ENCODE peak calls at places on chromosomes 2 and 18, in four cellular contexts. L, C, V and M are unnamed samples.

GRCh38 chr2:239354132-239354790 is 46.6 kb downstream of the HDAC4 start:
- DNase-seq in C (no peak), V (no peak), L (no peak), M (no peak)

GRCh38 chr2:119212139-119212800 is 11.4 kb upstream of the STEAP3 start:
- DNase-seq in V (no peak), C (no peak), L (no peak), M (no peak)

GRCh38 chr18:50610349-50610748 is 50.5 kb downstream of the MAPK4 start:
- DNase-seq in L (no peak), V (no peak), C (peak; percentile 11), M (no peak)

GRCh38 chr2:37344453-37345361 is at the start of gene QPCT:
- DNase-seq in C (peak; percentile 15), V (no peak), L (no peak), M (peak; percentile 88)

GRCh38 chr2:96526101-96526591 is 10.4 kb upstream of the ARID5A start:
- DNase-seq in L (no peak), C (no peak), V (no peak), M (no peak)

GRCh38 chr2:196459539-196459938 is 180.0 kb upstream of the CCDC150 start:
- DNase-seq in C (peak; percentile 5), L (no peak), V (no peak), M (no peak)

GRCh38 chr2:239461551-239462515 is 61.0 kb upstream of the HDAC4 start:
- DNase-seq in V (no peak), L (no peak), C (no peak), M (no peak)

GRCh38 chr2:51053213-51053612 is 21.3 kb upstream of the NRXN1 start:
- DNase-seq in L (no peak), C (no peak), V (no peak), M (no peak)

GRCh38 chr2:226050822-226051221 is 651.3 kb downstream of the NYAP2 start:
- DNase-seq in V (no peak), C (no peak), L (no peak), M (no peak)

GRCh38 chr2:8303322-8303832 is 378.5 kb upstream of the ID2 start:
- DNase-seq in V (peak; percentile 95), C (no peak), L (no peak), M (no peak)

GRCh38 chr2:55111570-55112228 is 61.4 kb upstream of the RTN4 start:
- DNase-seq in V (no peak), L (peak; percentile 33), C (peak; percentile 46), M (no peak)

GRCh38 chr2:129199501-129199900 is 780.0 kb upstream of the RAB6C start:
- DNase-seq in C (no peak), L (no peak), V (no peak), M (no peak)

GRCh38 chr2:667332-668000 is 9.7 kb downstream of the TMEM18 start:
- DNase-seq in C (peak; percentile 61), V (no peak), L (no peak), M (peak; percentile 76)

GRCh38 chr2:18790465-18791171 is 201.2 kb upstream of the NT5C1B start:
- DNase-seq in V (no peak), C (no peak), L (no peak), M (no peak)

GRCh38 chr18:41146301-41146700 is 808.7 kb upstream of the PIK3C3 start:
- DNase-seq in V (no peak), C (no peak), L (no peak), M (no peak)

GRCh38 chr18:27685071-27685470 is 491.9 kb downstream of the CDH2 start:
- DNase-seq in C (no peak), L (no peak), V (no peak), M (no peak)

GRCh38 chr2:95374916-95375471 is 27.5 kb upstream of the FAHD2A start:
- DNase-seq in L (no peak), C (no peak), V (no peak), M (no peak)

GRCh38 chr2:96119389-96119751 is 3.0 kb upstream of the ADRA2B start:
- DNase-seq in C (no peak), V (no peak), L (no peak), M (no peak)

GRCh38 chr2:189577108-189577507 is 3.5 kb downstream of the SLC40A1 start:
- DNase-seq in V (no peak), C (no peak), L (no peak), M (no peak)

GRCh38 chr2:19623488-19623887 is 265.1 kb upstream of the OSR1 start:
- DNase-seq in L (no peak), V (no peak), C (no peak), M (no peak)

GRCh38 chr18:6255121-6255742 is 159.5 kb downstream of the L3MBTL4 start:
- DNase-seq in L (no peak), C (no peak), V (no peak), M (no peak)

GRCh38 chr18:58502628-58503027 is 126.3 kb downstream of the ALPK2 start:
- DNase-seq in C (no peak), L (no peak), V (no peak), M (no peak)

GRCh38 chr2:214649440-214650205 is 159.9 kb downstream of the BARD1 start:
- DNase-seq in V (no peak), C (no peak), L (no peak), M (no peak)

GRCh38 chr18:48997985-48998831 is 47.4 kb upstream of the SMAD7 start:
- DNase-seq in L (peak; percentile 70), C (peak; percentile 38), V (no peak), M (peak; percentile 72)

GRCh38 chr18:27666070-27666469 is 481.0 kb upstream of the CHST9 start:
- DNase-seq in V (no peak), C (no peak), L (no peak), M (no peak)

GRCh38 chr2:211367711-211368110 is 811.3 kb downstream of the CPS1 start:
- DNase-seq in C (no peak), V (peak; percentile 33), L (no peak), M (no peak)

GRCh38 chr2:231191896-231192872 is 6.2 kb upstream of the ARMC9 start:
- DNase-seq in L (peak; percentile 64), V (no peak), C (peak; percentile 31), M (peak; percentile 89)

GRCh38 chr2:174959787-174960186 is 45.4 kb downstream of the CHN1 start:
- DNase-seq in L (no peak), C (no peak), V (no peak), M (no peak)

GRCh38 chr18:62486290-62486964 is 36.4 kb upstream of the ZCCHC2 start:
- DNase-seq in C (peak; percentile 25), V (no peak), L (no peak), M (no peak)

GRCh38 chr18:12034241-12035100 is 53.2 kb downstream of the IMPA2 start:
- DNase-seq in C (no peak), L (no peak), V (no peak), M (no peak)

GRCh38 chr18:12033643-12034025 is 52.3 kb downstream of the IMPA2 start:
- DNase-seq in L (no peak), C (no peak), V (no peak), M (no peak)

GRCh38 chr18:12031836-12032235 is 50.5 kb downstream of the IMPA2 start:
- DNase-seq in V (no peak), L (no peak), C (no peak), M (no peak)

GRCh38 chr18:12031181-12031580 is 49.9 kb downstream of the IMPA2 start:
- DNase-seq in L (no peak), C (no peak), V (no peak), M (no peak)

DNA sequence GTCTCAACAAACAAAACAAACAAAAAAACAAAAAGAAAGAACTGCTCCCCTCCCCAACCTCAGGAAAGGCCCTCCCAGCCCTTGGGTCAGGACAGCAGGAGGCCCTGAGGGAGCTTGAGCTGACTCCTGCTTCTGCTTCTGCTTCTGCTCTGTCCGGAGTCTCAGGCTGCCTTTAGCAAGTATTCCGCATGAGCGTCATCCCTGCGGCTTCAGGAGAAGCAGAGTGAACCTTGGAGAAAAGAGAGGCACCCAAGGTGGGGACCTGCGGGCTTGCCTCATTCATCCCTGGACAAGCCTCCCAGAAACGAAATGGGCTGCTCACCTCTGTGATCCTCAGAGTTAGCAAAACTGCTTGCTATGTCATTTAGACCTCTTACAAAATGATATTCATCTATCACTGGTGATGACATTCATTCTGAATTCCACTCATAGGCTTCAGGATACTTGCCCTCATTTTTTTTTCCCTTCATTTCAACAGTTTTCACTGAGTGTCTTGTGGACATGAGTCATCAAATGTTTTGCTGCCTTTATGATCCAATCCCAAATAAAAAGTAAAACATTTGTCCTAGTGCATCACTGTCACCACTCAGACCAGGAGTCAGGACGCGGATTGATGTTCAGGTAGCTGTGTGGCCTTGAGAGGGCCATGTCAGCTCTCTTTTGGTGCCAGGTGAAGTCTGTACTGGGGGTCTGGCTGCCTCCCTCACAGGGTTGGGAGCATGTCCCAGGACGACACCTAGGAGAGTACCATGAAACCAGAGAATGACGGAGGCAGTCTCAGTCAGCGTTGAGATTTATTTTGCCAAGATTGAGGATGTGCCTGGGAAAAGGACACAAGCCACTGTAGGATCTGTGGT is 51.7 kb downstream of the IMPA2 start:
- DNase-seq in C (no peak), V (no peak), L (no peak), M (no peak)
- H3K27ac ChIP-seq in C (no peak overlapping the region), V (no peak overlapping the region), L (no peak overlapping the region), M (no peak overlapping the region)

DNA sequence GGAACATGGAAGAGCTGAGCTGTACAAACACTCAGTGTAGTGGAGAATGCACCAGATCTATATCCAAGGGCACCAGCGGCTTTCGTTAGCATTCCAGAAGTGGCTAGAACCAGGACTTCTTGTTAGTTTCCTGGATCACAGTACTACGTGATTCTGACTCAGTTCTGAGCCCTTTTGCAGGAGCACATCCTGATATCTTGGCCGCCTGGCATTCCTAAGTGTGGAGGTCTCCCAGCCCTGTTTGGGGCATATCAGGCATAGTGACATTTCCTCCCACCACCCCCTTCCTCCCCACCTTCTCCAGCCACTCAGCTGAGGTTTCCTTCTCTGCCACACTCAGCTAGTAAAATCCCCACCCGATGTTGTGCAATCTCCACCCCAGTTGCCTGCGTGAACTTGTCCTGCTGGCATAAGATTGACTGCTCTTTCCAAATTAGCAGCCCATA is 63.4 kb downstream of the BMP10 start:
- DNase-seq in V (no peak), L (no peak), C (no peak), M (no peak)
- TF ChIP-seq NRF1 in V (no peak), L (no peak), C (no peak), M (no peak)

DNA sequence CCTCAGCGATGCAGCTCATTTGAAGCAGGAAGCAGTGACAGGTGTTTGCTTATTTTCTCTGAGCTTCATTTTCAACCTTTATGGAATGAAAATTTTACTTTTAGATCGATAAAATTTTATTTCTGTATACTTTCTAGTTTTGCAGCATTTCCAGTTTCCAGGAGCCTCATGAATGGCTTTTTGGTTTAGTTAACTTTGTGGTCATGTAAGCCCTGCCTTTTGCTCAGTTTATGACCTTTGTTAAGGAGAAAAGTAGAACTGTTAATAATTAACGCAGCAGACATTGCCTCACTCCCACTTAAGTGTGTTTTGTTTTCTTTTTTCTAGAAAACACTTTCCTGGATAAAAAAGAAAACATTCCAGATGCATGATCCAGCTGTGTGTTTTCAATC is 4.4 kb upstream of the FARP2 start:
- DNase-seq in C (no peak), L (no peak), V (no peak), M (no peak)
- H3K27ac ChIP-seq in C (no peak overlapping the region), L (no peak overlapping the region), V (no peak overlapping the region), M (no peak overlapping the region)

DNA sequence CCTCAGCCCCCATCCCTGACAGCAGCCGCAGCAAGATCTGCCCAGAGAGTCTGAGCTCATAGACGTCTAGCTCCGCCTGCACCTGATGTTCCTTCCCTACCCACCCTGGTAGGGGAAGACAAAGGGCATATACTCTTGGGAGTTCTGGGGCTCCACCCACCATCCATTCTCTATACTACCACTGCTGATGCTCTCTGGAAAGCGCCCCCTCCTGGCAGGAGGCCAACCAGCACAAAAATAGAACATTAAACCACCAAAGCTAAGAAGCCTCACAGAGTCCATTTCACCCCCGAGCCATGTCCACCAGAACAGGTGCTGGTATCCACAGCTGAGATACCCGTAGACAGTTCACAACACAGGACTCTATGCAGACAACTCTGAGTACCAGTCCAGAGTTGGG is 662.6 kb upstream of the FAM98A start:
- DNase-seq in L (no peak), C (no peak), V (no peak), M (no peak)
- TF ChIP-seq NRF1 in L (no peak), C (no peak), V (no peak), M (no peak)